ENCODE peak calls at places on chromosomes 4 and X, in eight cellular contexts. I is nephron progenitor cell, T is head of caudate nucleus, M is NCI-H1092 treated with DMSO at 0.1 percent for 48 hours, L is fibroblast of pulmonary artery, Y is HT-29, B is AG09309, F is lower leg skin. C is an unnamed sample.

GRCh38 chrX:21926527-21927278 is 13.8 kb upstream of the SMS start:
- DNase-seq in M (no peak), B (peak), F (no peak), T (no peak), I (no peak), L (peak), Y (peak), C (no peak)

GRCh38 chrX:53193093-53193492 is 31.9 kb downstream of the KDM5C start:
- DNase-seq in B (no peak), I (no peak), L (no peak), T (no peak), M (no peak), Y (no peak), F (no peak), C (no peak)

GRCh38 chrX:153768311-153769157 is 4.5 kb downstream of the PLXNB3 start:
- DNase-seq in L (no peak), M (no peak), B (no peak), T (no peak), I (no peak), Y (no peak), F (no peak), C (no peak)

GRCh38 chrX:57137481-57137880 is 284 bp upstream of the SPIN2A start:
- DNase-seq in Y (no peak), B (no peak), M (peak), F (no peak), I (no peak), L (peak), T (no peak), C (no peak)

GRCh38 chrX:69324851-69325250 is 159.6 kb upstream of the PJA1 start:
- DNase-seq in Y (no peak), T (no peak), M (no peak), L (no peak), I (no peak), F (peak), B (no peak), C (no peak)

GRCh38 chr4:139575072-139575471 is 19.1 kb upstream of the SETD7 start:
- DNase-seq in Y (no peak), M (no peak), L (no peak), F (peak), I (no peak), B (no peak), T (no peak), C (no peak)

GRCh38 chrX:107673933-107674479 is 45.7 kb downstream of the PRPS1 start:
- DNase-seq in I (peak), T (no peak), L (peak), Y (peak), F (peak), M (no peak), B (no peak), C (peak)

GRCh38 chrX:11143931-11144678 is 33.0 kb downstream of the HCCS start:
- DNase-seq in F (no peak), M (peak), Y (peak), B (peak), I (peak), T (peak), L (peak), C (peak)

GRCh38 chr4:73589261-73589847 is 30.9 kb downstream of the RASSF6 start:
- DNase-seq in I (no peak), T (no peak), B (peak), Y (no peak), L (peak), M (peak), F (no peak), C (peak)

GRCh38 chr4:3476341-3476747 is 13.2 kb downstream of the DOK7 start:
- DNase-seq in B (no peak), T (no peak), I (no peak), L (no peak), F (no peak), M (no peak), Y (no peak), C (no peak)

GRCh38 chr4:45539142-45539814 is 584.6 kb downstream of the GABRG1 start:
- DNase-seq in B (no peak), M (no peak), F (no peak), Y (no peak), T (no peak), L (no peak), I (no peak), C (no peak)

GRCh38 chr4:121034010-121034409 is 38.3 kb downstream of the NDNF start:
- DNase-seq in F (no peak), I (no peak), M (no peak), Y (no peak), L (peak), B (peak), T (no peak), C (no peak)

GRCh38 chrX:68433155-68433980 is at the start of gene OPHN1:
- DNase-seq in B (peak), Y (peak), L (peak), I (peak), M (no peak), T (peak), F (peak), C (no peak)

GRCh38 chrX:142036111-142036510 is 132.4 kb downstream of the MAGEC1 start:
- DNase-seq in T (no peak), B (no peak), F (no peak), L (peak), Y (no peak), I (no peak), M (no peak), C (no peak)

GRCh38 chr4:52640808-52641595 is 18.1 kb downstream of the USP46 start:
- DNase-seq in L (peak), F (no peak), B (no peak), T (no peak), Y (no peak), M (no peak), I (no peak), C (no peak)

GRCh38 chrX:105822138-105823091 is at the start of gene NRK:
- DNase-seq in B (no peak), L (peak), Y (no peak), F (no peak), M (no peak), I (peak), T (no peak), C (no peak)

GRCh38 chr4:152273343-152273742 is 262.5 kb downstream of the FBXW7 start:
- DNase-seq in T (no peak), Y (no peak), F (no peak), B (no peak), M (no peak), L (no peak), I (no peak), C (no peak)

GRCh38 chr4:1967512-1968149 is 41.1 kb downstream of the NELFA start:
- DNase-seq in L (peak), Y (no peak), B (no peak), T (no peak), F (no peak), I (no peak), M (no peak), C (no peak)

GRCh38 chr4:13511101-13511500 is 27.0 kb upstream of the RAB28 start:
- DNase-seq in F (no peak), T (no peak), M (no peak), I (no peak), L (no peak), Y (no peak), B (no peak), C (no peak)

GRCh38 chr4:159871141-159871540 is 768.3 kb downstream of the RAPGEF2 start:
- DNase-seq in B (no peak), T (no peak), L (no peak), M (no peak), I (no peak), Y (no peak), F (no peak), C (no peak)

GRCh38 chrX:150934453-150934852 is 36.0 kb upstream of the CD99L2 start:
- DNase-seq in B (peak), Y (no peak), F (no peak), L (peak), T (no peak), I (no peak), M (peak), C (no peak)

GRCh38 chrX:8191022-8191421 is 20.0 kb upstream of the VCX2 start:
- DNase-seq in F (peak), B (no peak), Y (peak), I (no peak), L (no peak), T (no peak), M (no peak), C (no peak)

GRCh38 chrX:11908371-11908770 is 150.3 kb downstream of the MSL3 start:
- DNase-seq in F (no peak), L (peak), M (peak), Y (peak), B (no peak), I (no peak), T (no peak), C (peak)

GRCh38 chrX:13716905-13717304 is 17.5 kb downstream of the TRAPPC2 start:
- DNase-seq in Y (no peak), F (no peak), I (no peak), L (no peak), T (no peak), B (no peak), M (no peak), C (no peak)

GRCh38 chr4:95095352-95095974 is 337.7 kb downstream of the BMPR1B start:
- DNase-seq in T (no peak), I (no peak), M (peak), Y (peak), B (peak), L (peak), F (no peak), C (no peak)

GRCh38 chr4:153281476-153281875 is 63.0 kb upstream of the MND1 start:
- DNase-seq in B (no peak), I (no peak), T (no peak), Y (no peak), M (no peak), F (no peak), L (no peak), C (no peak)

GRCh38 chrX:44096666-44097065 is 123.5 kb upstream of the NDP start:
- DNase-seq in T (no peak), Y (no peak), L (no peak), I (no peak), B (no peak), M (no peak), F (no peak), C (no peak)

GRCh38 chr4:2462218-2462991 is 6.5 kb upstream of the RNF4 start:
- DNase-seq in B (no peak), I (peak), F (no peak), M (peak), L (peak), T (peak), Y (peak), C (peak)

GRCh38 chr4:88706574-88706973 is 8.9 kb upstream of the NAP1L5 start:
- DNase-seq in M (peak), L (peak), T (no peak), B (peak), I (peak), Y (peak), F (no peak), C (no peak)

GRCh38 chr4:39044364-39044946 is 12.2 kb upstream of the TMEM156 start:
- DNase-seq in M (peak), Y (peak), T (peak), B (peak), I (peak), F (peak), L (peak), C (peak)

GRCh38 chr4:64969081-64969480 is 559.8 kb upstream of the TECRL start:
- DNase-seq in Y (no peak), F (no peak), B (no peak), T (no peak), M (no peak), L (no peak), I (no peak), C (no peak)

GRCh38 chr4:77927991-77928925 is 65.6 kb downstream of the MRPL1 start:
- DNase-seq in L (peak), I (no peak), Y (peak), M (no peak), T (no peak), F (no peak), B (no peak), C (no peak)

GRCh38 chr4:19807505-19807904 is 444.2 kb upstream of the SLIT2 start:
- DNase-seq in L (peak), I (no peak), B (peak), F (no peak), Y (no peak), M (no peak), T (no peak), C (no peak)

GRCh38 chr4:84159767-84160166 is 339.3 kb downstream of the NKX6-1 start:
- DNase-seq in B (no peak), Y (no peak), F (no peak), I (peak), L (no peak), M (no peak), T (no peak), C (no peak)

C was measured in germinal center.